ENCODE peak calls at places on chromosomes 16 and 17, in ten cellular contexts. J is activated CD8-positive, alpha-beta T cell treated with anti-CD3 and anti-CD28 coated beads for 36 hours; Q is activated effector memory CD4-positive, alpha-beta T cell treated with anti-CD3 and anti-CD28 coated beads, Interleukin-2, amount 50 U/mL, for 16 hours; H is GM13976; R is activated CD4-positive, alpha-beta T cell treated with anti-CD3 and anti-CD28 coated beads, Interleukin-2, amount 10 ng/mL, durations not matched to agents 7 days and 5 days; N is HS-5; X is non-pigmented ciliary epithelial cell; E is amygdala; C is endothelial cell; Z is left ventricle myocardium superior. P is an unnamed sample.
A peak's percentile ranks its signal among the peaks of the same experiment; 100 is the strongest.

GRCh38 chr17:76022285-76022684 is 4.8 kb downstream of the EVPL start:
- DNase-seq in J (no peak), Q (no peak), H (no peak), R (no peak), N (no peak), X (no peak), E (no peak), C (no peak), Z (no peak), P (no peak)

GRCh38 chr17:8153550-8153956 is 1.3 kb upstream of the PER1 start:
- DNase-seq in J (peak; percentile 84), Q (peak; percentile 82), H (no peak), R (no peak), N (peak; percentile 85), X (peak; percentile 96), E (peak; percentile 41), C (no peak), Z (peak; percentile 73), P (no peak)

GRCh38 chr16:6803171-6803570 is 529.5 kb upstream of the RBFOX1 start:
- DNase-seq in J (no peak), Q (no peak), H (no peak), R (no peak), N (no peak), X (no peak), E (no peak), C (no peak), Z (no peak), P (no peak)

GRCh38 chr16:814974-815373 is 14.4 kb upstream of the GNG13 start:
- DNase-seq in J (no peak), Q (no peak), H (no peak), R (no peak), N (peak; percentile 34), X (peak; percentile 24), E (no peak), C (no peak), Z (no peak), P (no peak)

GRCh38 chr17:37729905-37730304 is 15.0 kb downstream of the HNF1B start:
- DNase-seq in J (no peak), Q (peak; percentile 33), H (no peak), R (no peak), N (no peak), X (no peak), E (no peak), C (no peak), Z (no peak), P (no peak)

GRCh38 chr17:75779987-75780889 is 4.4 kb upstream of the UNK start:
- DNase-seq in J (no peak), Q (no peak), H (no peak), R (no peak), N (no peak), X (no peak), E (no peak), C (no peak), Z (no peak), P (no peak)

GRCh38 chr17:63679214-63679613 is 20.7 kb downstream of the LIMD2 start:
- DNase-seq in J (no peak), Q (no peak), H (no peak), R (no peak), N (no peak), X (no peak), E (no peak), C (no peak), Z (no peak), P (no peak)

GRCh38 chr17:50076591-50077235 is 18.4 kb upstream of the PDK2 start:
- DNase-seq in J (no peak), Q (no peak), H (no peak), R (no peak), N (no peak), X (no peak), E (no peak), C (no peak), Z (no peak), P (no peak)

GRCh38 chr16:27922433-27922832 is 141.1 kb downstream of the GSG1L start:
- DNase-seq in J (no peak), Q (no peak), H (no peak), R (no peak), N (no peak), X (no peak), E (no peak), C (no peak), Z (no peak), P (no peak)

GRCh38 chr16:67961551-67961957 is 6.9 kb downstream of the SLC12A4 start:
- DNase-seq in J (no peak), Q (no peak), H (no peak), R (no peak), N (no peak), X (no peak), E (no peak), C (no peak), Z (peak; percentile 71), P (no peak)

GRCh38 chr16:53282975-53283946 is 151.0 kb upstream of the RBL2 start:
- DNase-seq in J (no peak), Q (no peak), H (no peak), R (peak; percentile 19), N (peak; percentile 23), X (no peak), E (no peak), C (peak; percentile 5), Z (no peak), P (peak; percentile 36)

GRCh38 chr16:83059237-83059636 is 432.5 kb downstream of the CDH13 start:
- DNase-seq in J (no peak), Q (no peak), H (no peak), R (no peak), N (no peak), X (no peak), E (no peak), C (no peak), Z (no peak), P (no peak)

GRCh38 chr16:23506606-23506994 is 3.7 kb downstream of the GGA2 start:
- DNase-seq in J (no peak), Q (no peak), H (no peak), R (no peak), N (no peak), X (no peak), E (no peak), C (no peak), Z (no peak), P (no peak)

GRCh38 chr17:7083592-7083991 is 3.5 kb upstream of the CLEC10A start:
- DNase-seq in J (no peak), Q (no peak), H (no peak), R (no peak), N (no peak), X (no peak), E (no peak), C (no peak), Z (no peak), P (no peak)